ENCODE peak calls at places on chromosome 9, in four cellular contexts. O is BJ, X is brain microvascular endothelial cell, P is GM06990. L is an unnamed sample.

GRCh38 chr9:124164800-124165199 is 92.9 kb upstream of the NEK6 start:
- DNase-seq in O (no peak), X (no peak), P (no peak), L (no peak)

GRCh38 chr9:93182572-93182971 is 1.4 kb upstream of the WNK2 start:
- DNase-seq in O (no peak), X (no peak), P (no peak), L (no peak)

GRCh38 chr9:74333633-74334032 is 163.5 kb upstream of the RORB start:
- DNase-seq in O (no peak), X (no peak), P (no peak), L (no peak)

GRCh38 chr9:119967867-119968535 is 598.8 kb upstream of the BRINP1 start:
- DNase-seq in O (no peak), X (no peak), P (no peak), L (no peak)

GRCh38 chr9:120892748-120893584 is 16.0 kb upstream of the PHF19 start:
- DNase-seq in O (peak), X (peak), P (peak), L (peak)

GRCh38 chr9:134680393-134681060 is 38.9 kb downstream of the COL5A1 start:
- DNase-seq in O (no peak), X (no peak), P (no peak), L (no peak)

GRCh38 chr9:135258461-135258860 is 171.0 kb downstream of the OLFM1 start:
- DNase-seq in O (no peak), X (no peak), P (no peak), L (no peak)

GRCh38 chr9:110180713-110181434 is 27.1 kb downstream of the C9orf152 start:
- DNase-seq in O (peak), X (peak), P (no peak), L (no peak)

GRCh38 chr9:94630833-94631232 is 8.5 kb downstream of the FBP1 start:
- DNase-seq in O (no peak), X (no peak), P (no peak), L (no peak)

GRCh38 chr9:119443179-119443578 is 73.9 kb upstream of the BRINP1 start:
- DNase-seq in O (no peak), X (no peak), P (no peak), L (no peak)

GRCh38 chr9:93473411-93473810 is 20.0 kb upstream of the FAM120AOS start:
- DNase-seq in O (no peak), X (no peak), P (no peak), L (no peak)

GRCh38 chr9:134204991-134205578 is 40.7 kb upstream of the RNU6ATAC start:
- DNase-seq in O (no peak), X (peak), P (no peak), L (no peak)

GRCh38 chr9:98791147-98792095 is 4.9 kb downstream of the ANKS6 start:
- DNase-seq in O (peak), X (peak), P (peak), L (peak)

GRCh38 chr9:89497181-89497963 is 541 bp downstream of the SEMA4D start:
- DNase-seq in O (no peak), X (no peak), P (peak), L (no peak)

GRCh38 chr9:104177003-104177611 is 83.0 kb downstream of the SMC2 start:
- DNase-seq in O (no peak), X (no peak), P (no peak), L (no peak)

GRCh38 chr9:698276-698675 is 143.2 kb upstream of the DMRT1 start:
- DNase-seq in O (no peak), X (peak), P (no peak), L (no peak)

GRCh38 chr9:37914154-37914551 is 10.2 kb upstream of the SLC25A51 start:
- DNase-seq in O (no peak), X (no peak), P (no peak), L (no peak)

GRCh38 chr9:11086561-11086960 is 473.8 kb upstream of the PTPRD start:
- DNase-seq in O (no peak), X (peak), P (no peak), L (peak)

GRCh38 chr9:129392093-129392541 is 214.1 kb upstream of the IER5L start:
- DNase-seq in O (no peak), X (no peak), P (no peak), L (no peak)

GRCh38 chr9:114525505-114525904 is 20.2 kb upstream of the WHRN start:
- DNase-seq in O (peak), X (no peak), P (no peak), L (no peak)

GRCh38 chr9:70256123-70256551 is 2.6 kb upstream of the SMC5 start:
- DNase-seq in O (no peak), X (peak), P (no peak), L (peak)

GRCh38 chr9:137182836-137183235 is 5.5 kb downstream of the ANAPC2 start:
- DNase-seq in O (no peak), X (no peak), P (no peak), L (no peak)

GRCh38 chr9:136858844-136859757 is 7.0 kb downstream of the MAMDC4 start:
- DNase-seq in O (no peak), X (no peak), P (peak), L (no peak)

DNA sequence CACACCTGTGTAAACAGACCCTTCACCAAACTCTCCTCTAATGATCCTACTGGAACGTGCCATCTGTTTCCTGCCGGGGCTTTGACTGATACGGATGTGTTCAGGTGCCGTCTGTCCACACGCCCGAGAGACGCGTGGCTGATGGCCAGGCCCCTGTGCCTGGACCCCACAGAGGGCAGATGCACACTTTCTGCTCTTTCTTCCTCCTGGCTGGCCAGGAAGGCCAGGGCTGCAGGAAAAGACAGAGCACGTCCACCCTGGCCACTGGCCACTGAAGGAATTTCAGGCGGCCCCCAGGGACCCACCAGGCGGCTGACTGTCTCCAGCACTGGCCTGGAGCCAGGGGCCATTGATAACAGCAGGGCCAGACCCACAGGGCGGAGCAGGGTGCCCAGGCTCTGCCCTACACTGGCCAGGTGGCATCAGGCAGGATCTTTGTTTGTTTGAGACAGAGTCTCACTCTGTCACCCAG is 3.6 kb upstream of the ENG start:
- DNase-seq in O (no peak), X (no peak), P (no peak), L (no peak)
- TF ChIP-seq CTCF in O (no peak), X (no peak), P (no peak), L (no peak)

GRCh38 chr9:108478431-108478837 is 377.4 kb downstream of the ACTL7B start:
- DNase-seq in O (no peak), X (peak), P (no peak), L (no peak)
- H3K4me3 ChIP-seq in O (no peak), X (no peak), P (no peak), L (no peak)

GRCh38 chr9:4328723-4329122 is 28.9 kb upstream of the GLIS3 start:
- DNase-seq in O (no peak), X (no peak), P (no peak), L (no peak)

GRCh38 chr9:4325113-4325512 is 25.2 kb upstream of the GLIS3 start:
- DNase-seq in O (no peak), X (no peak), P (no peak), L (no peak)

GRCh38 chr9:4324513-4324912 is 24.6 kb upstream of the GLIS3 start:
- DNase-seq in O (no peak), X (peak), P (no peak), L (no peak)

GRCh38 chr9:4333231-4333740 is 33.4 kb upstream of the GLIS3 start:
- DNase-seq in O (no peak), X (no peak), P (no peak), L (no peak)

DNA sequence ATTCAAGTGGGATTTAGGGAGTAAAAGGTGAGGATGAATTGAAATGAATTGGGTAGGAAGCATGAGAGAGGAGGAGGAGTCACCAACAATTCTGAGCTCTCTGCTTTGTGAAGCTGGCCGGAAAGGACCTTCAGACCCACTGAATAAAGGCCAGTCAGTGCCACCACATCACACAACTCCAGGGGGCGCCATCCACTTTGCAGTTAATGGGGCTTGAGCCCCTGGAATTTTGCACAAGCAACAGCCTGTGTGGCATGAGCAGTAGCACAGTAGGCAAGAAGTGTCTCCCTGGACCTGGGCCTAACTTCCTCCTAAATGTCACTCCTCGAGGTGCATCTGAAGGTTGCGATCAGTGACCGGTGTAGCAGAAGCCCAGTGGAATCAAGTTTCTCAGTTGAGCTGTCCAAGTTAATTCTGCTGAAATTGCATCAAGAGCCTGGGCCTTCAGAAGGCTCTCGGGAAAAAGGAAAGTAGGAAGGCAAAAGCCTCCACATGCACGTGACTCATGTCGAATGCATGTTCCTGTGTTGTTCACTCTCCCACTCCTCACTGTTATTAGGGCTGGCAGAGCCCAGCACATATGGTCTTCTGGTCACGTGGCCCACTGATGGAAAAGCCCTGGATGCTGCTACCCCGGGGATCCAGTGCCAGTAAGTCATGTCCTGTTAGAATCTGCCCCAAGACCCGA is 27.8 kb upstream of the GLIS3 start:
- DNase-seq in O (no peak), X (no peak), P (no peak), L (no peak)
- TF ChIP-seq CTCF in O (no peak), X (peak), P (peak), L (peak)

GRCh38 chr9:111728143-111728542 is 66.6 kb downstream of the SHOC1 start:
- DNase-seq in O (no peak), X (no peak), P (no peak), L (peak)
- H3K4me3 ChIP-seq in O (no peak), X (no peak), P (no peak), L (no peak)

GRCh38 chr9:126296687-126297086 is 29.9 kb upstream of the MVB12B start:
- DNase-seq in O (no peak), X (no peak), P (no peak), L (no peak)
- TF ChIP-seq CTCF in O (no peak), X (no peak), P (no peak), L (no peak)

GRCh38 chr9:78601957-78602565 is 305.1 kb downstream of the PSAT1 start:
- DNase-seq in O (no peak), X (peak), P (peak), L (no peak)
- H3K4me3 ChIP-seq in O (no peak), X (no peak), P (no peak), L (no peak)

DNA sequence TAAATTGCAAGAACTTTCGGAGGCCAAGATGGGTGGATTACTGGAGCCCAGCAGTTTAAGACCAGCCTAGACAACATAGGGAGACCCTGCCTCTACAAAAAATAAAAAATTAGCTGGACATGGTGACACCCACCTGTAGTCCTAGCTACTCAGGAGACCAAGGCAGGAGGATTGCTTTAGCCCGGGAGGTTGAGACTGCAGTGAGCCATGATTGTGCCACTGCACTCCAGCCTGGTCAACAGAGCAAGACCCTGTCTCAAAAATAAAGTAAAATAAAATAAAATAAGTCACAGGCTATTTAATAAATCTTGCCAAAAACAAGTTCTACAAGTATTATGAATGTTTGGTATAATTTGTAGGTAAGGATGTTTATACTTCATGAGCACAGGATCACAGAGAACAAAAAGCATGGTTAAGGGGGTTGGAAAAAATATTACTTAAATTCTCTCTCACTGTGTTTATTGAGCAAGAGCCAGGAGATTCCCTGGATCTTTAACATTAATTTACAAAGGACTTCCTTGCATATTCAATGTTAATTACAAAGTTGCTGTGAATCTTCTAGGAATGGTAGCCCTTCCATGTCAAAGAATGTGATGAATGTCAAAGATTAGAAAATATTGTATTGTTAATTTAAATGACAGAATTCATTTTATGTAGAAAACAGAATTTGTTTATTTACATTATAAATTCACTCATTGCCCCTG is 164.0 kb downstream of the RFX3 start:
- DNase-seq in O (no peak), X (no peak), P (no peak), L (no peak)
- TF ChIP-seq CTCF in O (no peak), X (no peak), P (no peak), L (no peak)

GRCh38 chr9:33351547-33351946 is 50.8 kb downstream of the AQP7 start:
- DNase-seq in O (no peak), X (no peak), P (no peak), L (no peak)

GRCh38 chr9:33355933-33356332 is 46.4 kb downstream of the AQP7 start:
- DNase-seq in O (no peak), X (no peak), P (no peak), L (no peak)

GRCh38 chr9:33349743-33350142 is 52.6 kb downstream of the AQP7 start:
- DNase-seq in O (no peak), X (no peak), P (no peak), L (no peak)

GRCh38 chr9:33350310-33350709 is 52.1 kb downstream of the AQP7 start:
- DNase-seq in O (peak), X (peak), P (no peak), L (no peak)

GRCh38 chr9:33354651-33355211 is 47.6 kb downstream of the AQP7 start:
- DNase-seq in O (no peak), X (peak), P (no peak), L (no peak)
- H3K4me3 ChIP-seq in O (no peak), X (no peak), P (no peak), L (no peak)

DNA sequence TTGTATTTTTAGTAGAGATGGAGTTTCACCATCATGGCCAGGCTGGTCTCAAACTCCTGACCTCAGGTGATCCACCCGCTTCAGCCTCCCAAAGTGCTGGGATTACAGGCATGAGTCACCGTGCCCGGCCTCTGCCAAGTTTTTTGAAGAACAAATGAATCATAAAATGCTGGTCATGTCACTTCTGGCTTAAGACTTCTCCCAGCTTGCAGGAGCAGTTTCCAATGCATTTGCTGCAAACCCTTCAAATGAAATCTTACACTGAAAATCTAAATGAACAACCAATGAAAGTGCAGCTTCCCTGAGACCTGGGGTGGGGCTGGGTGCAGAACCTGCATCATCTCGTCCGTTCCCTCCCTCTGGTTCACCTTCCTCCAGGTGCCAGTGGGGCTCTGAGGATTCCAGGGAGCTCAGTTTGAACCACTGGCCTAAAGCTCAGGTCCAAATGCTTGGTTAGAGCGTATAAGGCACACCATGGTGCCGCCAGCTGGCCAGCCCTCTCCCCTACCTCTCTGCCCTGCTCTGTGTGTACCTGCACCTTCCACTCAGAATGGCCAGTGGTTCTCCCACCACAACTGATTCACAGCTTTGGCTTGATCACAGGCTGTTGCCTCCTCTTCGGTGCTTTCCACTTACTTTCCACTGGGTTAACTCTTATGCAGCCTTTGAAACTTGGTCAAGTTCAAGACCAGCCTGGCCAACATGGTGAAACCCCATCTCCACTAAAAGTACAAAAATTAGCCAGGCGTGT is 39.7 kb upstream of the FUBP3 start:
- DNase-seq in O (no peak), X (peak), P (no peak), L (peak)
- TF ChIP-seq CTCF in O (no peak), X (no peak), P (no peak), L (no peak)

DNA sequence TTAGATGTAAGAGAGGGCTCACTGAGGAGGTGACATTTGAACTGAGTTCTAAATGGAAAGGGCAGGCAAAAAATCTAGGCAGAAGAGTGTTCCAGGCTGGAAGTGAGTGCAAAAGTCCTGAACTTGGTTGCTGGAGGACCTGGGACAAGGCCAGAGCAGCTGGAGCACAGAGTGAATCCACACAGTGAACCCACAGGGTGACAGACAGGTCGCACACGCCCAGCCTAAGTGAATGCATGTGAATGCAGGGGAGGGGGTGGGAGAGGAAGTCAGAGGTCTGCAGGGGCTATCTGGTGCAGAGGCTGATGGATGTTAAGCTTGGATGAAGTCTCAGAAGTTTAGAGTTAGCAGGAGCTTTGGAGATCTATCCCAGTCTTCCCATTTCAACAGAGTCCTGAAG is 556 bp upstream of the TTF1 start:
- DNase-seq in O (no peak), X (no peak), P (no peak), L (no peak)
- H3K4me3 ChIP-seq in O (no peak), X (no peak), P (peak), L (no peak)

L was measured in kidney epithelial cell.